ENCODE peak calls at places on chromosomes 16 and 17, in seven cellular contexts. I, U, S, C, R, K and T are unnamed samples.

GRCh38 chr17:6110592-6110991 is 40.4 kb downstream of the WSCD1 start:
- DNase-seq in I (no peak), U (no peak), S (no peak), C (no peak), R (no peak), K (no peak), T (no peak)

GRCh38 chr17:41645371-41646063 is 21.1 kb upstream of the KRT17 start:
- DNase-seq in I (no peak), U (no peak), S (no peak), C (peak), R (no peak), K (peak), T (peak)

GRCh38 chr17:13931752-13932477 is 137.4 kb upstream of the COX10 start:
- DNase-seq in I (no peak), U (no peak), S (no peak), C (no peak), R (no peak), K (peak), T (peak)

GRCh38 chr17:82470065-82470464 is 11.5 kb downstream of the NARF start:
- DNase-seq in I (no peak), U (no peak), S (no peak), C (no peak), R (no peak), K (no peak), T (no peak)

GRCh38 chr16:67893791-67894399 is 841 bp downstream of the PSKH1 start:
- DNase-seq in I (no peak), U (no peak), S (no peak), C (no peak), R (no peak), K (peak), T (peak)

GRCh38 chr17:61463068-61463980 is 11.1 kb downstream of the TBX4 start:
- DNase-seq in I (no peak), U (no peak), S (no peak), C (no peak), R (peak), K (no peak), T (no peak)

GRCh38 chr17:73613271-73613941 is 30.8 kb downstream of the SDK2 start:
- DNase-seq in I (no peak), U (no peak), S (no peak), C (no peak), R (peak), K (no peak), T (no peak)

GRCh38 chr17:33055171-33055611 is 63.5 kb downstream of the SPACA3 start:
- DNase-seq in I (no peak), U (no peak), S (no peak), C (no peak), R (no peak), K (no peak), T (no peak)

GRCh38 chr16:30786115-30786935 is 680 bp downstream of the ZNF629 start:
- DNase-seq in I (peak), U (no peak), S (no peak), C (no peak), R (peak), K (peak), T (peak)

GRCh38 chr17:76987486-76987885 is 119.3 kb downstream of the MGAT5B start:
- DNase-seq in I (no peak), U (no peak), S (no peak), C (no peak), R (no peak), K (no peak), T (no peak)